ENCODE peak calls at places on chromosomes 6 and 20, in nine cellular contexts. F, R, M, Y, A, P, J, T and U are unnamed samples.

GRCh38 chr6:97068211-97068610 is 143.7 kb downstream of the KLHL32 start:
- DNase-seq in A (no peak), F (no peak), R (no peak), J (peak), Y (no peak), M (peak), T (no peak), P (no peak), U (peak)

GRCh38 chr20:35991142-35991771 is 22.9 kb downstream of the CNBD2 start:
- DNase-seq in A (no peak), R (no peak), M (peak), T (no peak), Y (no peak), P (no peak), J (peak), F (no peak), U (peak)

GRCh38 chr20:5569021-5569420 is 181.2 kb upstream of the SHLD1 start:
- DNase-seq in T (peak), M (peak), Y (no peak), P (no peak), R (no peak), F (no peak), J (peak), A (no peak), U (peak)

GRCh38 chr20:16531485-16531884 is 41.8 kb downstream of the KIF16B start:
- DNase-seq in F (no peak), R (no peak), J (no peak), Y (no peak), M (no peak), T (no peak), A (no peak), P (no peak), U (no peak)

GRCh38 chr6:3997144-3997770 is 81.7 kb downstream of the FAM217A start:
- DNase-seq in J (peak), Y (no peak), A (no peak), P (no peak), M (no peak), T (no peak), F (no peak), R (no peak), U (no peak)

GRCh38 chr6:401994-402640 is 10.6 kb downstream of the IRF4 start:
- DNase-seq in Y (no peak), P (no peak), M (no peak), R (no peak), T (no peak), A (no peak), J (no peak), F (no peak), U (no peak)

GRCh38 chr20:31894980-31895675 is 24.7 kb downstream of the TTLL9 start:
- DNase-seq in P (no peak), Y (peak), R (no peak), F (peak), M (no peak), T (peak), J (peak), A (peak), U (peak)

GRCh38 chr6:22825210-22825609 is 255.8 kb downstream of the HDGFL1 start:
- DNase-seq in F (no peak), T (no peak), R (no peak), M (no peak), P (no peak), Y (no peak), A (no peak), J (no peak), U (no peak)

GRCh38 chr6:46954819-46955520 is 33.2 kb upstream of the ADGRF5 start:
- DNase-seq in Y (no peak), F (no peak), P (no peak), J (no peak), T (no peak), R (no peak), M (no peak), A (no peak), U (no peak)

GRCh38 chr6:122580731-122581130 is 29.5 kb upstream of the PKIB start:
- DNase-seq in M (no peak), F (no peak), A (no peak), R (no peak), P (no peak), Y (no peak), J (peak), T (no peak), U (peak)

GRCh38 chr20:2109425-2110210 is 8.0 kb downstream of the STK35 start:
- DNase-seq in J (peak), Y (peak), P (peak), A (no peak), T (no peak), F (no peak), R (no peak), M (no peak), U (no peak)

GRCh38 chr6:106094261-106094963 is 8.3 kb downstream of the PRDM1 start:
- DNase-seq in M (no peak), F (no peak), A (no peak), Y (no peak), J (no peak), R (no peak), P (no peak), T (no peak), U (no peak)

GRCh38 chr6:100892116-100892515 is 11.0 kb upstream of the ASCC3 start:
- DNase-seq in J (no peak), T (no peak), A (no peak), Y (no peak), P (no peak), F (no peak), M (no peak), R (no peak), U (no peak)

GRCh38 chr6:88246654-88247053 is 80.5 kb upstream of the CNR1 start:
- DNase-seq in A (no peak), Y (no peak), F (no peak), M (no peak), P (no peak), J (no peak), R (no peak), T (no peak), U (no peak)

GRCh38 chr20:8782804-8783203 is 286.1 kb upstream of the PLCB4 start:
- DNase-seq in T (no peak), Y (no peak), M (no peak), F (no peak), R (no peak), A (no peak), J (peak), P (no peak), U (no peak)

GRCh38 chr20:59828478-59829414 is 104.7 kb downstream of the SYCP2 start:
- DNase-seq in M (no peak), F (no peak), Y (no peak), R (no peak), P (no peak), A (no peak), J (no peak), T (no peak), U (no peak)

GRCh38 chr6:152671146-152671545 is 26.6 kb upstream of the MYCT1 start:
- DNase-seq in P (no peak), F (no peak), M (no peak), A (no peak), Y (no peak), R (no peak), T (no peak), J (peak), U (no peak)

GRCh38 chr20:44646641-44647274 is 4.7 kb downstream of the ADA start:
- DNase-seq in F (no peak), Y (no peak), J (peak), T (peak), A (peak), R (no peak), P (no peak), M (no peak), U (no peak)

GRCh38 chr20:46206025-46206424 is 87.9 kb downstream of the CD40 start:
- DNase-seq in M (no peak), P (no peak), R (no peak), A (peak), T (no peak), F (no peak), Y (peak), J (peak), U (peak)

GRCh38 chr20:1813674-1814635 is 81.3 kb upstream of the SIRPA start:
- DNase-seq in T (no peak), Y (no peak), F (no peak), M (no peak), A (no peak), J (no peak), R (no peak), P (no peak), U (no peak)

GRCh38 chr6:130982941-130983456 is 80.0 kb downstream of the EPB41L2 start:
- DNase-seq in T (no peak), J (no peak), F (no peak), P (no peak), A (no peak), M (no peak), R (no peak), Y (no peak), U (no peak)

GRCh38 chr20:57840066-57840465 is 130.3 kb upstream of the PMEPA1 start:
- DNase-seq in T (no peak), J (peak), R (no peak), Y (no peak), F (no peak), M (no peak), P (no peak), A (no peak), U (no peak)

GRCh38 chr20:37827605-37828004 is 75.3 kb upstream of the VSTM2L start:
- DNase-seq in M (no peak), R (no peak), F (no peak), Y (no peak), A (no peak), J (no peak), P (no peak), T (no peak), U (no peak)

GRCh38 chr6:129215916-129216525 is 333.1 kb downstream of the LAMA2 start:
- DNase-seq in F (no peak), J (no peak), R (no peak), M (no peak), A (no peak), P (no peak), Y (no peak), T (no peak), U (no peak)

GRCh38 chr6:10696655-10697054 is 1.9 kb downstream of the PAK1IP1 start:
- DNase-seq in J (no peak), M (no peak), P (no peak), T (no peak), Y (no peak), F (no peak), R (no peak), A (no peak), U (no peak)

GRCh38 chr6:166629628-166630027 is 2.6 kb upstream of the RPS6KA2 start:
- DNase-seq in T (no peak), F (no peak), M (no peak), R (no peak), A (no peak), J (peak), Y (no peak), P (no peak), U (no peak)

GRCh38 chr20:47799116-47799715 is 13.9 kb upstream of the SULF2 start:
- DNase-seq in Y (no peak), P (no peak), T (no peak), M (no peak), J (no peak), A (no peak), F (no peak), R (no peak), U (no peak)

GRCh38 chr20:4108495-4109306 is 93.3 kb upstream of the RNF24 start:
- DNase-seq in Y (peak), A (peak), T (peak), J (peak), F (no peak), M (peak), R (no peak), P (peak), U (peak)

GRCh38 chr6:7169296-7169721 is 61.5 kb downstream of the RREB1 start:
- DNase-seq in A (no peak), J (no peak), R (no peak), M (no peak), P (no peak), Y (peak), T (no peak), F (peak), U (no peak)

GRCh38 chr20:38148328-38149102 is 16.6 kb downstream of the TGM2 start:
- DNase-seq in T (no peak), M (no peak), A (no peak), J (no peak), F (no peak), R (no peak), Y (no peak), P (no peak), U (no peak)

GRCh38 chr6:96537726-96538125 is 16.1 kb downstream of the UFL1 start:
- DNase-seq in Y (no peak), M (no peak), A (no peak), P (no peak), T (no peak), J (no peak), R (no peak), F (no peak), U (no peak)

GRCh38 chr20:38635721-38636285 is 34.2 kb downstream of the ARHGAP40 start:
- DNase-seq in Y (no peak), M (no peak), J (peak), P (no peak), F (no peak), T (no peak), R (no peak), A (peak), U (no peak)

GRCh38 chr6:111113731-111114438 is 26.6 kb downstream of the SLC16A10 start:
- DNase-seq in T (no peak), Y (peak), F (no peak), M (no peak), P (peak), A (no peak), J (peak), R (no peak), U (no peak)

GRCh38 chr20:25863536-25864325 is 167.1 kb upstream of the ZNF337 start:
- DNase-seq in J (no peak), F (peak), T (no peak), A (no peak), Y (no peak), M (no peak), R (peak), P (no peak), U (no peak)

GRCh38 chr6:6221829-6222535 is 98.5 kb downstream of the F13A1 start:
- DNase-seq in R (no peak), J (no peak), P (no peak), M (peak), A (no peak), T (no peak), F (no peak), Y (no peak), U (no peak)

GRCh38 chr20:44075191-44075949 is 111.6 kb downstream of the JPH2 start:
- DNase-seq in T (no peak), M (no peak), F (peak), A (no peak), J (no peak), R (peak), Y (no peak), P (no peak), U (no peak)

GRCh38 chr20:17594443-17594842 is 24.6 kb downstream of the DSTN start:
- DNase-seq in R (no peak), Y (no peak), J (peak), M (peak), F (no peak), A (no peak), T (no peak), P (no peak), U (peak)

DNA sequence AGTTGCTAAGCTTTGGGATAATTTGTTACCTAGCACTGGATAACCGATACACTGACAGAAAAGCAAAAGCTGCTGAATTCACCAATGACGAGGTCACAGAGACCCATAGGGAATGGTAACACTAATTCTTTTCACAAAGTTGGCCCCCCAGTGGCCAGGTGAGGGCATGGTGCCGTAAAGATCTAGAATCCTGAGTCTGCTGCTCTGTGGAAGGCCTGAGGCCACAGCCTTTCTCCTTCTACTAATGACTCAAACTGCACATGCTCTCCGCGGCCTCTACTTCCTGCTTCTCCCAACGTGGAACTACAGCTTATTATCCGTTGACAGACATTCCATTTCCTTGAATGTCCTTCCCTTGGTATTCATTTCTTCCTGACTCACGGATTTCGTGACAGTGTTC is 127.1 kb downstream of the OPRM1 start:
- DNase-seq in M (no peak), Y (no peak), P (no peak), T (no peak), A (no peak), R (no peak), F (no peak), J (no peak), U (no peak)
- TF ChIP-seq CTCF in M (peak), Y (no peak), P (no peak), T (no peak), A (peak), R (no peak), F (no peak), J (no peak), U (no peak)

GRCh38 chr6:15504581-15505350 is 158.1 kb downstream of the DTNBP1 start:
- DNase-seq in R (no peak), J (peak), T (no peak), A (no peak), Y (peak), M (no peak), F (peak), P (peak), U (no peak)

GRCh38 chr6:15503346-15503680 is 159.5 kb downstream of the DTNBP1 start:
- DNase-seq in A (no peak), M (no peak), Y (no peak), J (no peak), F (peak), T (no peak), R (no peak), P (no peak), U (no peak)

GRCh38 chr6:15505463-15505918 is 157.3 kb downstream of the DTNBP1 start:
- DNase-seq in M (no peak), P (no peak), T (no peak), J (no peak), Y (no peak), R (no peak), A (no peak), F (peak), U (no peak)

GRCh38 chr6:15502451-15503345 is 160.1 kb downstream of the DTNBP1 start:
- DNase-seq in M (no peak), P (no peak), T (no peak), J (no peak), Y (no peak), F (peak), A (no peak), R (peak), U (no peak)

DNA sequence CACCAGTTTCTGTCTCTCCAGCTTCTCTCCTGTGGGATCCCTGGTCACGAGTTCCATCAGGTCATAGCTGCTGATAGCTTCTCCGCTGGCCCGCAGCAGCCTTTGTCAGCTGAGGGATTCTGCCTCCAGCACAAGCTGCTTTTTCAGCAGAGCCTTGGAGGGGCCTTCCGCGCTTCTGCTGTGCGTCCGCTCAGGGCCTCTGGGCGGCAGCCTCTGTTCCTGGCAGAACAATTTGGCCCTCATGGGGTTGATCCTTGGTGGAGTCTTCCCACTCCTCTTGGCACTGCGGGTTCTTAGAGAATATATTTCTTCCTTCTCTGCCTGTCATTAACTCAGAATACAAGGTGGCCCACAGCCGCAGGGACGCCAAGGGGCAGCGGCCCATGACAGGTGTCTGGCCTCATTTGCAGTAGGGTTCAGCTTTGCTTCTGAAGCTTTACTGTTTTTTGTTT is 158.8 kb downstream of the DTNBP1 start:
- DNase-seq in A (no peak), R (no peak), J (no peak), P (no peak), M (no peak), Y (peak), F (peak), T (no peak), U (no peak)
- TF ChIP-seq CTCF in A (no peak), R (no peak), J (peak), P (peak), M (no peak), Y (peak), F (no peak), T (no peak), U (no peak)

GRCh38 chr6:55034752-55035151 is 139.6 kb upstream of the HCRTR2 start:
- DNase-seq in T (no peak), R (no peak), J (no peak), A (no peak), Y (no peak), F (no peak), P (no peak), M (no peak), U (no peak)

GRCh38 chr6:55040102-55040848 is 134.0 kb upstream of the HCRTR2 start:
- DNase-seq in Y (no peak), M (no peak), P (no peak), A (no peak), F (no peak), T (no peak), J (peak), R (no peak), U (no peak)
- TF ChIP-seq CTCF in Y (no peak), M (no peak), P (no peak), A (no peak), F (no peak), T (no peak), J (no peak), R (no peak), U (no peak)

DNA sequence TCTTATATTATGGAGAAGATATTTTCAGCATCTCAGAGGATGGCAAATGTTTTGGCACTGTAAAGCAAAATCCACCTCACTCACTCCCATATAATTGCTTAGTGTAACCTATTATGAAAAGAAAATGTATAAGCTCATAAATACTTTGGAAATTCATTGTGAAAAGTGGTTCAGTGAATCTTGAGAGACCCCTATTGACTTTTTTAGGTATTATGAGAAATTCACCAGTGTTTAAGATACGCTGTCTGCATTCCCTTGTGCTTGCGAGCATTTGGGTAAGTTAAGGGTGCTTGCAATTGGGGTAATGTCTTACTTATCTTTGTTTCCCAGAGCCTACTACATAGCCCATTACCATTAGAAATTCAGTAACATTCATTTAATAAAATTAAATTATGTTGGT is 66.3 kb upstream of the BMP5 start:
- DNase-seq in M (no peak), R (no peak), T (no peak), F (no peak), A (no peak), J (no peak), Y (no peak), P (no peak), U (no peak)
- TF ChIP-seq CTCF in M (no peak), R (no peak), T (no peak), F (no peak), A (no peak), J (peak), Y (no peak), P (no peak), U (peak)

GRCh38 chr20:22816016-22816415 is 219.1 kb upstream of the SSTR4 start:
- DNase-seq in Y (no peak), M (no peak), P (no peak), A (no peak), T (no peak), R (no peak), J (no peak), F (no peak), U (no peak)

GRCh38 chr20:22815206-22815551 is 219.9 kb upstream of the SSTR4 start:
- DNase-seq in A (no peak), J (no peak), R (no peak), M (no peak), P (no peak), F (no peak), Y (no peak), T (no peak), U (no peak)

GRCh38 chr20:22819134-22819533 is 216.0 kb upstream of the SSTR4 start:
- DNase-seq in R (no peak), A (no peak), P (no peak), F (no peak), Y (no peak), M (no peak), T (no peak), J (no peak), U (no peak)

GRCh38 chr20:22814475-22815205 is 220.5 kb upstream of the SSTR4 start:
- DNase-seq in M (no peak), J (no peak), F (no peak), A (no peak), T (no peak), Y (no peak), P (no peak), R (no peak), U (no peak)

DNA sequence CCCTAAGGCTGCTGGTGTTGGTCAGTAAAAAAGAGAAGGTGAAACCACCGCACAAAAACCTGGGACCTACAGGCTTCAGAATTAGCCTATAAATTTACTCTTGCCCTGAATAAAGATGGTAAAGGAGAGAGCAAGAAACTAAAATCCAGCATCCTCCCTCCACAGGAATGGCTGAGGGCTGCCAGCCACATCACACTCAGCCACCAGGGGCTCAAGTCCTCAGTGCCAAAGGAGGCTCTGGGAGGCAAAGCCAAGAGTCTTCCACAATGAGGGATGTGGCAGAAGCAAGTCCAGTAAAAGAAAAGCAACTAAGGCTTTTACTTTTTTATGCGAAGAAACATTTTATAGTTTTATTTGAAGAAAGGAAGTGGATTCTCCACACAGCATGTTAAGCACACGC is 219.5 kb upstream of the SSTR4 start:
- DNase-seq in M (no peak), J (no peak), P (no peak), T (no peak), A (no peak), R (no peak), F (no peak), Y (no peak), U (no peak)
- TF ChIP-seq CTCF in M (peak), J (no peak), P (no peak), T (no peak), A (no peak), R (no peak), F (no peak), Y (no peak), U (no peak)